ENCODE peak calls at places on chromosomes 11 and 22, in seven cellular contexts. D, P, R, T, G, N and S are unnamed samples.
A peak's percentile ranks its signal among the peaks of the same experiment; 100 is the strongest.

GRCh38 chr11:17595526-17596309 is 48.7 kb downstream of the OTOG start:
- DNase-seq in D (no peak), P (peak; percentile 79), R (no peak), T (peak; percentile 8), G (peak; percentile 9), N (no peak), S (no peak)

GRCh38 chr11:17915500-17916143 is 97.2 kb downstream of the SERGEF start:
- DNase-seq in D (no peak), P (no peak), R (no peak), T (no peak), G (no peak), N (peak; percentile 7), S (no peak)

GRCh38 chr11:61486779-61487178 is 21.8 kb upstream of the LRRC10B start:
- DNase-seq in D (no peak), P (no peak), R (no peak), T (no peak), G (no peak), N (peak; percentile 70), S (no peak)

GRCh38 chr11:60657880-60658279 is 41.5 kb upstream of the MS4A8 start:
- DNase-seq in D (no peak), P (no peak), R (peak; percentile 24), T (no peak), G (no peak), N (no peak), S (no peak)

GRCh38 chr22:22820626-22821025 is 67.0 kb upstream of the IGLL5 start:
- DNase-seq in D (no peak), P (no peak), R (no peak), T (no peak), G (no peak), N (no peak), S (no peak)

GRCh38 chr11:66291706-66292542 is at the start of gene TMEM151A:
- DNase-seq in D (no peak), P (no peak), R (no peak), T (no peak), G (no peak), N (no peak), S (no peak)

GRCh38 chr22:27997538-27997937 is 78.5 kb upstream of the PITPNB start:
- DNase-seq in D (no peak), P (no peak), R (no peak), T (no peak), G (no peak), N (no peak), S (no peak)

GRCh38 chr22:26670459-26670858 is 13.1 kb downstream of the MIAT start:
- DNase-seq in D (no peak), P (no peak), R (no peak), T (no peak), G (no peak), N (no peak), S (no peak)

GRCh38 chr11:78045851-78046485 is 17.7 kb upstream of the THRSP start:
- DNase-seq in D (peak; percentile 27), P (peak; percentile 96), R (peak; percentile 87), T (peak; percentile 85), G (peak; percentile 76), N (peak; percentile 66), S (peak; percentile 84)

GRCh38 chr11:116610190-116610589 is 162.6 kb downstream of the BUD13 start:
- DNase-seq in D (no peak), P (peak; percentile 70), R (no peak), T (no peak), G (no peak), N (no peak), S (no peak)

GRCh38 chr11:102724904-102725515 is at the start of gene MMP8:
- DNase-seq in D (no peak), P (no peak), R (no peak), T (no peak), G (no peak), N (no peak), S (no peak)

GRCh38 chr11:94767701-94768601 is at the start of gene AMOTL1:
- DNase-seq in D (peak; percentile 65), P (peak; percentile 98), R (peak; percentile 75), T (peak; percentile 91), G (peak; percentile 87), N (peak; percentile 57), S (peak; percentile 82)

GRCh38 chr11:114155116-114155515 is 95.6 kb downstream of the ZBTB16 start:
- DNase-seq in D (no peak), P (no peak), R (no peak), T (no peak), G (no peak), N (no peak), S (no peak)

GRCh38 chr11:114156131-114156581 is 96.6 kb downstream of the ZBTB16 start:
- DNase-seq in D (no peak), P (no peak), R (no peak), T (no peak), G (no peak), N (no peak), S (no peak)

GRCh38 chr11:114157476-114158050 is 98.1 kb downstream of the ZBTB16 start:
- DNase-seq in D (no peak), P (no peak), R (no peak), T (no peak), G (no peak), N (no peak), S (no peak)

GRCh38 chr11:114158886-114159285 is 99.4 kb downstream of the ZBTB16 start:
- DNase-seq in D (no peak), P (no peak), R (no peak), T (no peak), G (no peak), N (no peak), S (peak; percentile 33)

DNA sequence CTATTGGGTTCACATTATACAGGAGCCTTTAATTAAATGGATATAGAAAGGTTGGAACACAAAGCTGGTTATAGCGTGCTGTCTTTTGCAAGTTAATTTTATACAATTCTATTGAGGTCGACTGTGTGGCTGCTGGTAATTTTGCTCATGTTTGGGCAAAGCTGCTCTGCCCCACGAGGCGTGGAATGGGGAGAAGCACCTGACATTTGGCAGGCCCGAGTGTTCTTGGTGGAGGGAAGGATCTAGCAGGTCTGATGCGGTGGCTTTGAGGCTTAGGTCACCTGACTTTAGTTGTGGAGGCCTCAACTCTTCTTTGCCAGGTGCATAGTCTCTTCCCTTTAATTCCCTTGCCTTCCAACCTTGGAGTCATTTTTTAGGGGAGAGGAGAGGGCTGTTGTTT is 97.3 kb downstream of the ZBTB16 start:
- DNase-seq in D (no peak), P (no peak), R (no peak), T (no peak), G (no peak), N (no peak), S (no peak)
- TF ChIP-seq POLR2A in D (no peak), P (no peak), R (no peak), T (no peak), G (no peak), N (no peak), S (no peak)

DNA sequence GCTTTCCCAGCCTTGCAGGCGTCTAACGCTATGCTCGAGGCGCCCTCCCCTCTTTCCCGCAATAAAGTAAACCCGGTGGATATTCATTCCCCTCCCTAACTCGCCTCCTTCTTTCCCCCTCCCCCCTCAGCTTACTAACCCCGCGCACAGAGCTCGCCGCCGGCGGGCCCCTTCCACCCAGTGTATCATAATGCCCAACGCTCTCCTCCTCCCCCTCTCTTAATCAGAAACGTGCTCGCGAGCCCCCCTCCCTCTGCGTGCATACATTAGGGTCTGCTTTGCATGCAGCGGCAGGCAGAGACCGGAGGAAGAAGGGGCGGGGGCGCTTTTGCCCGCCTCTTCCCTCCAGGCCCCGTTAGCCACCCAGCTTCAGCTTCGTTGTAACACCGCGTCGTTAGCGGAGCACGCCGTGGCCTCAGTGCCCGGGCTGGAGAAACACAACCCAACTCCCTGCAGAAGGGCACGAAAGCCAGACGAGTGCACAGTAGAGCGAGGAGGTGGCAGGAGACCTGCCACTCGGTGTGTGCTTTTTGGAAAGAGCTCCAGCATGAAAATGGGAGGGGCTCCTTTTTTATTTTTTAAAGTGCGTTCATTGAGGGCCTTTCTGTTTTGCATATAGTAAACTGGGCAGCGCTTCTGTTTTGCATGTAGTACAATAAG is 929 bp upstream of the KMT2A start:
- DNase-seq in D (peak; percentile 18), P (peak; percentile 86), R (peak; percentile 67), T (peak; percentile 57), G (peak; percentile 30), N (no peak), S (peak; percentile 76)
- TF ChIP-seq POLR2A in D (peak; percentile 24), P (no peak), R (peak; percentile 13), T (no peak), G (no peak), N (peak; percentile 30), S (no peak)

GRCh38 chr11:6746626-6747025 is 25.1 kb downstream of the OR2AG2 start:
- DNase-seq in D (no peak), P (no peak), R (no peak), T (no peak), G (no peak), N (no peak), S (no peak)

GRCh38 chr11:6745018-6745417 is 26.8 kb downstream of the OR2AG2 start:
- DNase-seq in D (no peak), P (no peak), R (no peak), T (no peak), G (no peak), N (no peak), S (no peak)

GRCh38 chr11:6745465-6746015 is 26.2 kb downstream of the OR2AG2 start:
- DNase-seq in D (no peak), P (no peak), R (no peak), T (no peak), G (no peak), N (no peak), S (no peak)

GRCh38 chr11:6747097-6747662 is 24.6 kb downstream of the OR2AG2 start:
- DNase-seq in D (no peak), P (no peak), R (no peak), T (no peak), G (no peak), N (no peak), S (peak; percentile 17)

DNA sequence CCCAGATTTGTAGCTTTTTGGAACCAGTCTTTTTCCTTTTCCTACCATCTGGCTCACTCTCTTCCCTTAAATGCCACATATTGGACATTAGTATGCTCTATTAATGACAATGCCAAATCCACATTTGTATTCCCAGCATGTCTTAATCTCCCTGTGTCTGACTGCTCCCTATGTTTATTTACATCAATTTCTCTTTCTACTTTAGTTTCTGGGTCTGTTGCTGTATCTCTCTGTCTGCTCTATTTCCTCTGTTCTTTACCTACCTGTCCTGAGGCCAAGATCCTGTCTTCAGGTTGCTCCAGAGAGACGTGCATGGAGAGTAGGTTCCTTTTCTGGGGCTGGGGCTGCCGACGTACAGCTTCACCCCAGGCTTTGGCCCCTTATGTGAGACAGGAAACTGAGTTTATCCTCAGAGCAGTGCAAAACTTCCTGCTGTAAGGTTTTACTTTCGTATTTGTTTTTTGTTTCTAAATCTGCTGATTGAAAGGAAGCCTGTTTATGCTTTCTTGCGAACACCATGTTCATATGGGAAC is 25.6 kb downstream of the OR2AG2 start:
- DNase-seq in D (no peak), P (no peak), R (peak; percentile 55), T (peak; percentile 23), G (no peak), N (no peak), S (no peak)
- TF ChIP-seq POLR2A in D (no peak), P (no peak), R (peak; percentile 57), T (no peak), G (no peak), N (no peak), S (no peak)

DNA sequence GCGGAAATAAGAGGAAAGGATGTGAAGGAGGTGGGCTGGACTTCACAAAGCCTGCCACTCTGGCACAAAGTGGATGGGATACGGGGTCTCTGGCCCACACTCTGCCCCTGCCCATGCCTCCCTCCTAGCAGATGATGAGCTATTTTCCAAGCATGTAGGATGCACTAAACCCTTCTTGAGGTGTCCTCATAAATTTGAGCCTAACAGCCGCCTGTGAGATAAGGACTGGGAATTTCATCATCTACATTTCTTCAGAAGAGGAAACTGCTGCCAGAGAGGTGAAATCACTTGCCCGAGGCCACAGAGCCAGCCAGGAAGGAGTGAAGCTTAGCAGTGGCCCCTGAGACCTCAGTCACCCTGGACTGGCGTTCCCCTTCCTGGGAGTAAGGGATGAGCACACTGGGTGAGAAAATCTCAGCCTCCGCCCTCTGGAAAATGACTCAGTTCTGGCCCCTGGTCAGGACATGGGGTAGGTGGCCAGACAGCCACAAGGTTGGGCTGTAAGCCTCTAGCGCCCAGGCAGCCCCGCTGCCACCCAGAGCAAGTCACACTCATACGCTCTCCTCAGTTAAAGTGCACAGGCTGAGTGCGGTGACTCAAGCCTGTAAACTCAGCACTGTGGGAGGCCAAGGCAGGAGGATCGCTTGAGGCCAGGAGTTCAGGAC is 27.9 kb downstream of the MB start:
- DNase-seq in D (peak; percentile 57), P (no peak), R (peak; percentile 22), T (no peak), G (peak; percentile 88), N (peak; percentile 75), S (peak; percentile 22)
- TF ChIP-seq POLR2A in D (no peak), P (no peak), R (no peak), T (no peak), G (no peak), N (no peak), S (no peak)